ENCODE peak calls at places on chromosomes 2 and 18, in six cellular contexts. One of them, this sample, is unnamed.

GRCh38 chr2:169507698-169508097 is 1.8 kb upstream of the KLHL41 start:
- DNase-seq in GM23248: peak; percentile 69
- DNase-seq in heart right ventricle: no peak
- DNase-seq in endodermal cell: no peak
- DNase-seq in uterus: no peak
- DNase-seq in ovary: no peak
- DNase-seq in this sample: no peak

GRCh38 chr2:47028846-47029560 is 113.4 kb upstream of the MCFD2 start:
- DNase-seq in GM23248: no peak
- DNase-seq in heart right ventricle: no peak
- DNase-seq in endodermal cell: no peak
- DNase-seq in uterus: no peak
- DNase-seq in ovary: no peak
- DNase-seq in this sample: no peak

GRCh38 chr2:217467331-217467730 is 535.5 kb downstream of the TNS1 start:
- DNase-seq in GM23248: peak; percentile 58
- DNase-seq in heart right ventricle: no peak
- DNase-seq in endodermal cell: no peak
- DNase-seq in uterus: peak; percentile 45
- DNase-seq in ovary: peak; percentile 46
- DNase-seq in this sample: no peak

GRCh38 chr2:95158891-95159619 is 593 bp downstream of the ZNF514 start:
- DNase-seq in GM23248: peak; percentile 71
- DNase-seq in heart right ventricle: peak; percentile 51
- DNase-seq in endodermal cell: peak; percentile 81
- DNase-seq in uterus: peak; percentile 42
- DNase-seq in ovary: peak; percentile 70
- DNase-seq in this sample: peak; percentile 82

GRCh38 chr2:85413592-85414421 is 3.6 kb upstream of the CAPG start:
- DNase-seq in GM23248: peak; percentile 83
- DNase-seq in heart right ventricle: no peak
- DNase-seq in endodermal cell: peak; percentile 80
- DNase-seq in uterus: peak; percentile 69
- DNase-seq in ovary: peak; percentile 74
- DNase-seq in this sample: peak; percentile 84

GRCh38 chr2:101354910-101355309 is 32.4 kb downstream of the CREG2 start:
- DNase-seq in GM23248: no peak
- DNase-seq in heart right ventricle: no peak
- DNase-seq in endodermal cell: no peak
- DNase-seq in uterus: no peak
- DNase-seq in ovary: no peak
- DNase-seq in this sample: no peak

GRCh38 chr2:202158796-202159195 is 79.6 kb downstream of the SUMO1 start:
- DNase-seq in GM23248: peak; percentile 43
- DNase-seq in heart right ventricle: no peak
- DNase-seq in endodermal cell: no peak
- DNase-seq in uterus: no peak
- DNase-seq in ovary: no peak
- DNase-seq in this sample: no peak

GRCh38 chr2:126482582-126483464 is 173.1 kb upstream of the GYPC start:
- DNase-seq in GM23248: no peak
- DNase-seq in heart right ventricle: no peak
- DNase-seq in endodermal cell: peak; percentile 84
- DNase-seq in uterus: no peak
- DNase-seq in ovary: no peak
- DNase-seq in this sample: no peak

GRCh38 chr2:72938455-72938854 is 21.1 kb downstream of the EMX1 start:
- DNase-seq in GM23248: no peak
- DNase-seq in heart right ventricle: no peak
- DNase-seq in endodermal cell: no peak
- DNase-seq in uterus: no peak
- DNase-seq in ovary: no peak
- DNase-seq in this sample: no peak

GRCh38 chr2:199624958-199625357 is 167.2 kb upstream of the SATB2 start:
- DNase-seq in GM23248: no peak
- DNase-seq in heart right ventricle: no peak
- DNase-seq in endodermal cell: no peak
- DNase-seq in uterus: no peak
- DNase-seq in ovary: no peak
- DNase-seq in this sample: no peak

GRCh38 chr18:48576454-48576766 is 37.6 kb downstream of the CTIF start:
- DNase-seq in GM23248: no peak
- DNase-seq in heart right ventricle: no peak
- DNase-seq in endodermal cell: no peak
- DNase-seq in uterus: no peak
- DNase-seq in ovary: no peak
- DNase-seq in this sample: no peak

GRCh38 chr2:227374158-227374557 is 4.9 kb downstream of the TM4SF20 start:
- DNase-seq in GM23248: peak; percentile 93
- DNase-seq in heart right ventricle: no peak
- DNase-seq in endodermal cell: no peak
- DNase-seq in uterus: no peak
- DNase-seq in ovary: no peak
- DNase-seq in this sample: no peak

GRCh38 chr18:45775241-45775676 is 50.2 kb upstream of the SIGLEC15 start:
- DNase-seq in GM23248: peak; percentile 86
- DNase-seq in heart right ventricle: peak; percentile 78
- DNase-seq in endodermal cell: peak; percentile 91
- DNase-seq in uterus: peak; percentile 49
- DNase-seq in ovary: peak; percentile 76
- DNase-seq in this sample: peak; percentile 89

GRCh38 chr18:45785015-45785597 is 40.4 kb upstream of the SIGLEC15 start:
- DNase-seq in GM23248: peak; percentile 61
- DNase-seq in heart right ventricle: no peak
- DNase-seq in endodermal cell: no peak
- DNase-seq in uterus: no peak
- DNase-seq in ovary: no peak
- DNase-seq in this sample: no peak

GRCh38 chr18:66599190-66599589 is 4.7 kb downstream of the CDH19 start:
- DNase-seq in GM23248: no peak
- DNase-seq in heart right ventricle: no peak
- DNase-seq in endodermal cell: no peak
- DNase-seq in uterus: no peak
- DNase-seq in ovary: no peak
- DNase-seq in this sample: no peak

DNA sequence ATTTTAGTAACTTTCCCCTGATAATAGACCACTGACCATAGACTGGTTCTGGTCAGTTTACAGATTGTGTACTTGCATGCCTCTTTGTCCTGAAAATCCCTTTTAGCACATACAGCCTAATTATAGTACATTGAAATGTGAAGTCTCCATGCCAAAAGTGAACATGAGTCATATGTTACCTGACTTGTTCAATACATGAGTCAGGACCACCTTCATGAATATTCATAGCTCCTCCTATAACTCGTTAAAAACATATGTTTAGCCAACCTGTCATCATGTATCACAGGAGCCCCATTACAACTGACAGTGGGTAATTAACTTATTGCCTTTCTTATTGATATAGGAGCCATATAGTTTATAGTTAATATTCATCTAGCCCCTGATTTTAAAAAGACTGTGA is 78.6 kb downstream of the SH3YL1 start:
- DNase-seq in GM23248: no peak
- DNase-seq in heart right ventricle: no peak
- DNase-seq in endodermal cell: no peak
- DNase-seq in uterus: no peak
- DNase-seq in ovary: no peak
- DNase-seq in this sample: no peak
- H3K9me3 ChIP-seq in GM23248: no peaks in the 10 kb centered on the region
- H3K9me3 ChIP-seq in heart right ventricle: peaks cover 49% of the 10 kb centered on the region
- H3K9me3 ChIP-seq in endodermal cell: peaks cover 91% of the 10 kb centered on the region
- H3K9me3 ChIP-seq in uterus: no peaks in the 10 kb centered on the region
- H3K9me3 ChIP-seq in ovary: no peaks in the 10 kb centered on the region
- H3K9me3 ChIP-seq in this sample: no peaks in the 10 kb centered on the region

GRCh38 chr18:74388227-74388626 is 68.9 kb downstream of the DIPK1C start:
- DNase-seq in GM23248: no peak
- DNase-seq in heart right ventricle: no peak
- DNase-seq in endodermal cell: no peak
- DNase-seq in uterus: no peak
- DNase-seq in ovary: no peak
- DNase-seq in this sample: no peak

GRCh38 chr18:74390900-74391299 is 66.2 kb downstream of the DIPK1C start:
- DNase-seq in GM23248: no peak
- DNase-seq in heart right ventricle: no peak
- DNase-seq in endodermal cell: no peak
- DNase-seq in uterus: no peak
- DNase-seq in ovary: no peak
- DNase-seq in this sample: no peak

GRCh38 chr18:74387362-74387761 is 69.7 kb downstream of the DIPK1C start:
- DNase-seq in GM23248: peak; percentile 31
- DNase-seq in heart right ventricle: no peak
- DNase-seq in endodermal cell: no peak
- DNase-seq in uterus: peak; percentile 55
- DNase-seq in ovary: no peak
- DNase-seq in this sample: no peak

GRCh38 chr18:74389991-74390390 is 67.1 kb downstream of the DIPK1C start:
- DNase-seq in GM23248: no peak
- DNase-seq in heart right ventricle: no peak
- DNase-seq in endodermal cell: no peak
- DNase-seq in uterus: no peak
- DNase-seq in ovary: no peak
- DNase-seq in this sample: no peak

DNA sequence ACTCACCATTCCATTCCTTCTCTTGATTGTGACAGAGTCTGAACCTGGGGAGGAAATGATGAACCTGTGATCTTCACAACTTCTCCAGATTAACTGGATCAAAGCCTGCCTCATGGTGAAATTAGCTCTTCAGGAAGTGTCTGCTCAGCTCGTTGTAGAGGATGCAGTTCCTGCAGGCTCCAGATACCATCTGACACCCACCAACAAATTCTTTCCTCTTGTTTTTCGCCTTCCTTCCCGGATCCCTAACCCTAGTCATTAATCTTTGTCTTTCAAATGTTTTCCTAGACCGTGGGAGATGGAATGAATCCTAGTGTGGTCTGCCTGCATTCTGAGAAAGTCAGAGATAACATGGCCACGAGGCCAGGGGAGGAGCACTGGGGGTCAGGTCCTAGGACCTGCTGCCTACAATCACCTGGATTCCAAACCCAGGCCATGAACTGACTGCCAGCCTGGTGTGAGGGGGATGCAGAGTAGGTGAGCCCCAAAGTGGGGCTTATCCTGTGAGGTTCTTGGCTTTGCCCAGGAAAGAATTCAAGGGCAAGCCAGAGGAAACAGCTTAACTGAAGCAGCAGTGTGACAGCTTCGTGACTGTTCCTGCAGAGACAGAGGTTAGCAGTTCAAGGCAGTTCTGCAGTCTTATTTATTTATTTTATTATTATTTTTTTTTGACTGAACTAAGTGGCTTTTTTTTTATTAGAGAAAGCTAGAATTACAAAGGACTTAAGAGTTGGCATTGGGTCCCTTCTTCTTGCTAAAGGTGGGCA is 67.8 kb downstream of the DIPK1C start:
- DNase-seq in GM23248: no peak
- DNase-seq in heart right ventricle: no peak
- DNase-seq in endodermal cell: no peak
- DNase-seq in uterus: no peak
- DNase-seq in ovary: no peak
- DNase-seq in this sample: no peak
- H3K27ac ChIP-seq in GM23248: no peak overlapping the region
- H3K27ac ChIP-seq in heart right ventricle: no peak overlapping the region
- H3K27ac ChIP-seq in endodermal cell: no peak overlapping the region
- H3K27ac ChIP-seq in uterus: no peak overlapping the region
- H3K27ac ChIP-seq in ovary: no peak overlapping the region
- H3K27ac ChIP-seq in this sample: no peak overlapping the region

GRCh38 chr2:174572556-174572955 is 25.0 kb downstream of the WIPF1 start:
- DNase-seq in GM23248: no peak
- DNase-seq in heart right ventricle: no peak
- DNase-seq in endodermal cell: no peak
- DNase-seq in uterus: no peak
- DNase-seq in ovary: no peak
- DNase-seq in this sample: no peak

GRCh38 chr2:174570325-174570958 is 27.2 kb downstream of the WIPF1 start:
- DNase-seq in GM23248: no peak
- DNase-seq in heart right ventricle: no peak
- DNase-seq in endodermal cell: no peak
- DNase-seq in uterus: no peak
- DNase-seq in ovary: no peak
- DNase-seq in this sample: no peak

GRCh38 chr2:174563530-174564282 is 33.9 kb downstream of the WIPF1 start:
- DNase-seq in GM23248: no peak
- DNase-seq in heart right ventricle: no peak
- DNase-seq in endodermal cell: no peak
- DNase-seq in uterus: no peak
- DNase-seq in ovary: no peak
- DNase-seq in this sample: no peak

GRCh38 chr2:174571669-174572323 is 25.8 kb downstream of the WIPF1 start:
- DNase-seq in GM23248: no peak
- DNase-seq in heart right ventricle: no peak
- DNase-seq in endodermal cell: no peak
- DNase-seq in uterus: no peak
- DNase-seq in ovary: no peak
- DNase-seq in this sample: no peak

DNA sequence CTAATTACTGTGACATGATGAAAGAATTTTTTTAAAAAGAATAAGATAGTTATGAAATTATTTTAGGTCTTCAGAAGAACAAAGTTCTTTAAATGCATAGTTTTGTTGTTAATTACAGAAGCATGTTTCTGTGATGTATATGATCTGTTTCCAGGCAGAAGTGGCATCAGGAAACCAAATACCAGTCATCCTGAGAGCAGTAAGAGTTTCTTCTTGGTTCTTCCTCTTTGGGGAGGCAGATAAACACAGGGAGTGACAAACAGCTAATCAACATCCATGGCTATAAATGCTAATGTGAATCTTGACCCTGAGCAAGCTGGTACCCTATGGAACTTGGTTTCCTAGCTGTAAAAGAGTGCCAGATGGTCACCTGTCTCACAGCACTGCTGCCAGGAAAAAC is 29.2 kb downstream of the WIPF1 start:
- DNase-seq in GM23248: no peak
- DNase-seq in heart right ventricle: no peak
- DNase-seq in endodermal cell: no peak
- DNase-seq in uterus: no peak
- DNase-seq in ovary: no peak
- DNase-seq in this sample: no peak
- H3K36me3 ChIP-seq in GM23248: peaks cover 46% of the 10 kb centered on the region
- H3K36me3 ChIP-seq in heart right ventricle: peaks cover 21% of the 10 kb centered on the region
- H3K36me3 ChIP-seq in endodermal cell: no peaks in the 10 kb centered on the region
- H3K36me3 ChIP-seq in uterus: no peaks in the 10 kb centered on the region
- H3K36me3 ChIP-seq in ovary: no peaks in the 10 kb centered on the region
- H3K36me3 ChIP-seq in this sample: peaks cover 80% of the 10 kb centered on the region

DNA sequence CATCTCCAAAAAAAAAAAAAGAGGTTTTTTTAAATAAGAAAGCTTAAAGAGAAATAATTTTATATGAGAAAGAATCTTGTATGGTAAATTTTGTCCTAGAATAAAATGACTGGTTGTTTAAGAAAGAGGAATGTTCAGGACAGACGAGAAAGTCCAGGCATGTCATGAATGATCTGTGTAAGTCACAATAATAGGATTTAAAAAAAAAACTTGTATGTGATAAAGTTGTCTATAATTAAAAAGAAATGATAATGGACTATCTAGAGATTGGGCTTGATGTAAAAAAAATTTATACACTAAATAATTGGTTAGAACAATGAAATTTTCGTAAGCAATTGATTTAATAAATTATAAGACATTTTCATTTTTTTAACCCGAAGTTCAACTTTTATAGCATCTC is 71.7 kb upstream of the ABCA12 start:
- DNase-seq in GM23248: no peak
- DNase-seq in heart right ventricle: no peak
- DNase-seq in endodermal cell: no peak
- DNase-seq in uterus: no peak
- DNase-seq in ovary: no peak
- DNase-seq in this sample: no peak
- H3K9me3 ChIP-seq in GM23248: no peaks in the 10 kb centered on the region
- H3K9me3 ChIP-seq in heart right ventricle: peaks cover 37% of the 10 kb centered on the region
- H3K9me3 ChIP-seq in endodermal cell: peaks cover 72% of the 10 kb centered on the region
- H3K9me3 ChIP-seq in uterus: peaks cover 3% of the 10 kb centered on the region
- H3K9me3 ChIP-seq in ovary: no peaks in the 10 kb centered on the region
- H3K9me3 ChIP-seq in this sample: no peaks in the 10 kb centered on the region

This sample was measured in upper lobe of right lung.